ENCODE peak calls at places on chromosomes 16 and 17, in four cellular contexts. I, F, B and T are unnamed samples.

GRCh38 chr16:46650224-46650623 is 29.0 kb upstream of the SHCBP1 start:
- DNase-seq in I (no peak), F (no peak), B (no peak), T (no peak)

GRCh38 chr16:7321661-7322060 is 11.0 kb upstream of the RBFOX1 start:
- DNase-seq in I (no peak), F (no peak), B (no peak), T (no peak)

GRCh38 chr17:64103751-64104364 is 26.1 kb downstream of the ERN1 start:
- DNase-seq in I (peak; percentile 62), F (no peak), B (no peak), T (no peak)

GRCh38 chr17:1095853-1096675 is 83.7 kb downstream of the ABR start:
- DNase-seq in I (no peak), F (no peak), B (no peak), T (no peak)

GRCh38 chr17:38512473-38513058 is 84.3 kb downstream of the ARHGAP23 start:
- DNase-seq in I (no peak), F (no peak), B (no peak), T (no peak)

GRCh38 chr17:80264793-80265075 is 4.1 kb downstream of the RNF213 start:
- DNase-seq in I (no peak), F (no peak), B (no peak), T (no peak)

GRCh38 chr17:64661981-64662773 is at the start of gene SMURF2:
- DNase-seq in I (no peak), F (peak; percentile 92), B (peak; percentile 56), T (peak; percentile 17)

GRCh38 chr17:58082341-58082869 is 814 bp upstream of the DYNLL2 start:
- DNase-seq in I (no peak), F (no peak), B (no peak), T (peak; percentile 48)

GRCh38 chr17:73976676-73977521 is 226.6 kb upstream of the RPL38 start:
- DNase-seq in I (no peak), F (peak; percentile 66), B (no peak), T (no peak)

GRCh38 chr17:73137376-73137775 is 27.4 kb upstream of the SSTR2 start:
- DNase-seq in I (no peak), F (no peak), B (no peak), T (no peak)

GRCh38 chr17:61770043-61770442 is 93.3 kb downstream of the BRIP1 start:
- DNase-seq in I (no peak), F (no peak), B (no peak), T (no peak)

GRCh38 chr16:75298252-75298651 is 46.8 kb upstream of the BCAR1 start:
- DNase-seq in I (no peak), F (no peak), B (no peak), T (no peak)

GRCh38 chr16:6937641-6938040 is 395.0 kb upstream of the RBFOX1 start:
- DNase-seq in I (no peak), F (no peak), B (no peak), T (no peak)

GRCh38 chr17:13437966-13438779 is 163.6 kb downstream of the HS3ST3A1 start:
- DNase-seq in I (no peak), F (no peak), B (peak; percentile 94), T (no peak)

GRCh38 chr17:74385201-74385600 is 17.9 kb downstream of the GPR142 start:
- DNase-seq in I (no peak), F (no peak), B (no peak), T (no peak)

GRCh38 chr17:69581061-69581955 is 166.8 kb downstream of the MAP2K6 start:
- DNase-seq in I (no peak), F (no peak), B (no peak), T (no peak)

GRCh38 chr16:57677622-57678369 is 9.7 kb downstream of the ADGRG3 start:
- DNase-seq in I (no peak), F (no peak), B (peak; percentile 59), T (no peak)

GRCh38 chr16:67525176-67525860 is 3.3 kb upstream of the RIPOR1 start:
- DNase-seq in I (no peak), F (no peak), B (no peak), T (no peak)

GRCh38 chr16:13036600-13036999 is 135.2 kb downstream of the SHISA9 start:
- DNase-seq in I (no peak), F (peak; percentile 23), B (peak; percentile 43), T (peak; percentile 81)

GRCh38 chr16:55498101-55498500 is 10.8 kb upstream of the LPCAT2 start:
- DNase-seq in I (no peak), F (no peak), B (no peak), T (peak; percentile 35)
- TF ChIP-seq FOSL1 in I (no peak), F (no peak), B (no peak), T (no peak)

DNA sequence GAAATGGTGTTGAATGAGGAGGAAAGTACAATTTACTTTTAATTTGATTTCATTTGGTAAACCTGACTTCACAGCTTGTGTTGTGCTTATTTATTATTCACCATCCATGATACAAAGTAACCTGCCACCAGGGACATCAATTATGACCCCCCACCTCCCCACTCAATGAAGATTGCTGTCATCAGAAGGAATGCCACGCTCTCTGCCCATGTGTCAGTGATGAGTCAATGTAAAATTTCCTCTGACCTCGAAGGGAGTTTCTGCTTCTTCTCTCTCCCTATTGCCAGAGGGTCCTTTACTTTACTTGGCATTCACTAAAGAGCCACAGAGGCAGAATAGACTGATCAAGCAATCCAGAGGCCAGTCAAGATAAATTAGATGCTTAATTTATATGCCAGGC is 759.7 kb downstream of the CDH11 start:
- DNase-seq in I (no peak), F (no peak), B (no peak), T (no peak)
- TF ChIP-seq CTCF in I (no peak), F (no peak), B (no peak), T (no peak)

GRCh38 chr16:90008708-90009145 is 10.5 kb downstream of the DBNDD1 start:
- DNase-seq in I (no peak), F (no peak), B (no peak), T (no peak)

GRCh38 chr16:90009172-90009899 is 9.9 kb downstream of the DBNDD1 start:
- DNase-seq in I (no peak), F (no peak), B (no peak), T (no peak)

GRCh38 chr16:90007015-90007414 is 12.2 kb downstream of the DBNDD1 start:
- DNase-seq in I (no peak), F (no peak), B (no peak), T (no peak)

GRCh38 chr16:90004577-90004976 is 14.7 kb downstream of the DBNDD1 start:
- DNase-seq in I (no peak), F (no peak), B (no peak), T (no peak)

GRCh38 chr16:90005956-90006663 is 13.1 kb downstream of the DBNDD1 start:
- DNase-seq in I (no peak), F (no peak), B (no peak), T (no peak)
- TF ChIP-seq FOSL1 in I (no peak), F (no peak), B (no peak), T (no peak)

GRCh38 chr16:79051313-79051712 is 549.2 kb downstream of the MAF start:
- DNase-seq in I (no peak), F (no peak), B (no peak), T (no peak)

GRCh38 chr16:79045191-79045590 is 555.3 kb downstream of the MAF start:
- DNase-seq in I (no peak), F (no peak), B (no peak), T (no peak)

GRCh38 chr16:79049040-79049439 is 551.5 kb downstream of the MAF start:
- DNase-seq in I (no peak), F (no peak), B (no peak), T (no peak)

GRCh38 chr16:79050063-79050462 is 550.5 kb downstream of the MAF start:
- DNase-seq in I (no peak), F (no peak), B (no peak), T (no peak)

GRCh38 chr16:79047337-79047736 is 553.2 kb downstream of the MAF start:
- DNase-seq in I (no peak), F (peak; percentile 28), B (peak; percentile 29), T (no peak)
- TF ChIP-seq CTCF in I (peak; percentile 64), F (peak; percentile 65), B (peak; percentile 60), T (peak; percentile 55)